ENCODE peak calls at places on chromosomes 7 and 10, in five cellular contexts. B, H, J, O and Q are unnamed samples.

GRCh38 chr7:79553811-79554555 is 100.5 kb upstream of the MAGI2 start:
- DNase-seq in B (no peak), H (no peak), J (peak; percentile 78), O (no peak), Q (no peak)

GRCh38 chr7:135238112-135238744 is 4.6 kb downstream of the STRA8 start:
- DNase-seq in B (peak; percentile 53), H (no peak), J (no peak), O (no peak), Q (no peak)

GRCh38 chr10:89086801-89087513 is 96.4 kb downstream of the FAS start:
- DNase-seq in B (no peak), H (no peak), J (peak; percentile 82), O (peak; percentile 36), Q (peak; percentile 35)

GRCh38 chr10:78349165-78349516 is 315.5 kb downstream of the RPS24 start:
- DNase-seq in B (no peak), H (peak; percentile 91), J (no peak), O (peak; percentile 13), Q (no peak)

GRCh38 chr7:132528695-132529094 is 47.6 kb downstream of the PLXNA4 start:
- DNase-seq in B (no peak), H (no peak), J (no peak), O (no peak), Q (no peak)

GRCh38 chr10:15035385-15036301 is 8.1 kb upstream of the OLAH start:
- DNase-seq in B (no peak), H (peak; percentile 46), J (peak; percentile 89), O (no peak), Q (peak; percentile 16)

GRCh38 chr10:45408421-45409319 is 34.7 kb downstream of the ALOX5 start:
- DNase-seq in B (no peak), H (no peak), J (no peak), O (no peak), Q (peak; percentile 38)

GRCh38 chr7:157658851-157659412 is 322.1 kb downstream of the DNAJB6 start:
- DNase-seq in B (no peak), H (no peak), J (no peak), O (no peak), Q (no peak)

GRCh38 chr7:1457949-1458675 is 1.2 kb downstream of the MICALL2 start:
- DNase-seq in B (no peak), H (no peak), J (no peak), O (no peak), Q (no peak)

GRCh38 chr7:1459512-1459892 is 232 bp upstream of the MICALL2 start:
- DNase-seq in B (peak; percentile 99), H (peak; percentile 100), J (peak; percentile 97), O (peak; percentile 99), Q (peak; percentile 100)

GRCh38 chr7:1459930-1460756 is 873 bp upstream of the MICALL2 start:
- DNase-seq in B (no peak), H (no peak), J (no peak), O (no peak), Q (peak; percentile 51)

GRCh38 chr7:1457059-1457948 is 2.0 kb downstream of the MICALL2 start:
- DNase-seq in B (no peak), H (no peak), J (no peak), O (no peak), Q (no peak)

GRCh38 chr7:1458676-1459511 is at the start of gene MICALL2:
- DNase-seq in B (peak; percentile 95), H (peak; percentile 67), J (peak; percentile 85), O (peak; percentile 84), Q (peak; percentile 83)
- TF ChIP-seq POLR2A in B (peak; percentile 99), H (peak; percentile 97), J (peak; percentile 98), O (peak; percentile 60), Q (peak; percentile 90)

GRCh38 chr10:118994321-118994720 is 35.2 kb upstream of the NANOS1 start:
- DNase-seq in B (no peak), H (no peak), J (no peak), O (no peak), Q (no peak)
- TF ChIP-seq POLR2A in B (no peak), H (no peak), J (no peak), O (no peak), Q (no peak)

GRCh38 chr7:142857625-142858024 is 2.7 kb downstream of the EPHB6 start:
- DNase-seq in B (no peak), H (no peak), J (no peak), O (no peak), Q (no peak)

GRCh38 chr7:142854505-142855400 is at the start of gene EPHB6:
- DNase-seq in B (peak; percentile 33), H (peak; percentile 92), J (peak; percentile 15), O (peak; percentile 89), Q (peak; percentile 87)

GRCh38 chr7:142856565-142857245 is 1.8 kb downstream of the EPHB6 start:
- DNase-seq in B (no peak), H (no peak), J (no peak), O (no peak), Q (no peak)

GRCh38 chr7:142855401-142855743 is 496 bp downstream of the EPHB6 start:
- DNase-seq in B (no peak), H (no peak), J (no peak), O (no peak), Q (no peak)

DNA sequence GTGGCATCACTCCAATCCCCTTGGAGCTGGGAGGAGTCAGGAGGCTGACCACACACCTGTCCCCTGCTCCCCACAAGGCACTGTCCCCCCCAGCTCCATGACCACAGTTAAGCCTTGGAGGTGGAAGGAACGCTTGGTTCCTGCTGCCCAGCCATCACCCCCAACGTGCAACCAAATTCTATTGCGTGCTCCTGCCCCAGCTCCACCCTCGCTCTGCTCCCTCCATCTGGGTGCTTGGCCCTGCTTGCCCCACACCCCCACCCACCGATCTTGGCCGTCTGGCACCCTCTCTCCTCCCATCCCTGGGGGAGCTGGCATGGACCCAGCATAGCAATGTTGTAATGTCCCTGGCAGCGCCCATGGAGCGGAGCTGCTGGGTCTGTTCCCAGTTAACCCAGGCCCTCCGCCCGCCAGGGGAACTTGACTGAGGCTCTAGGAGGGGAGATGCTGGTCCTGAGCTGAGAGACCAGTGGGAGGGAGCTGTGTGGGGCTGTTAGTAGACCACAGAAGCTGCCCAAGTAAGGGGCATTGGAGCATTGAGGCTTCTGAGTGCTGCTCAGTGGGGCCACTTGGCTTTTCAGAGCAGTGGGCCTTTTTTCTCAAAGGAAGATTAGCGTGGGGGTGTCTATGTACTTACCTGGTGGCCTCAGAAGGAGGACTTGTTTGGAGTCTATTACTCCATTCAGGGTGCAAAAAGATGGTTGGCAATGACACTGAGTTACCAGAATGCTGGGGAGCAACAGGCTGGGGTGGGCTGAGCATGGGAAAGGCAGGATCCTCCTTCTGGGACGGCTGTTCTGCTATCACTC is 1.1 kb downstream of the EPHB6 start:
- DNase-seq in B (no peak), H (peak; percentile 90), J (no peak), O (peak; percentile 64), Q (peak; percentile 45)
- TF ChIP-seq POLR2A in B (no peak), H (no peak), J (no peak), O (no peak), Q (no peak)

GRCh38 chr7:5035276-5035675 is 10.4 kb upstream of the RBAK start:
- DNase-seq in B (no peak), H (no peak), J (no peak), O (no peak), Q (no peak)

GRCh38 chr7:5036446-5036845 is 9.2 kb upstream of the RBAK start:
- DNase-seq in B (no peak), H (no peak), J (no peak), O (no peak), Q (no peak)

GRCh38 chr7:5043661-5044060 is 2.0 kb upstream of the RBAK start:
- DNase-seq in B (no peak), H (no peak), J (no peak), O (no peak), Q (no peak)

GRCh38 chr7:5045558-5046396 is at the start of gene RBAK:
- DNase-seq in B (peak; percentile 83), H (peak; percentile 96), J (peak; percentile 95), O (peak; percentile 91), Q (peak; percentile 96)

DNA sequence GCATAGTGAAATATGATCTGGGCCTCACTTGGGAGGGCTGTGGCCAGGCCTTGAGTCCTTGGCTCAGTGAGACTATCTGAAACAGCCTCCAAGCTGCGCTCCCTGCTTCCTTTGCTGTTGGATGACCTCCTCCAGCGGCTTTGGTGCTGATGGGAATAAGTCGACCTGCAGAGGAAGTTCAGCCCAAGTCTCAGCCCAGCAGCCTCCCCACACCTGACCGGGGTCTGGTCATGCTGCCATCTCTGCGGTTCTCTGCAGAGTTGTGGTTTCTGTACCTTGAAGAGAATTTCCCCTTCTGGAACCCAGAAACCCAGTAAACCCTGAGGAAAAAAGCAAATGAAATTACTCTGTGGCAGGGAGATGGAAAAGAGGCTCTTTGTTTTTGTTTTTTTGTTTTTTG is 4.6 kb upstream of the RBAK start:
- DNase-seq in B (no peak), H (no peak), J (no peak), O (no peak), Q (no peak)
- TF ChIP-seq POLR2A in B (no peak), H (no peak), J (no peak), O (no peak), Q (no peak)